ENCODE peak calls at places on chromosomes 11 and 22, in eight cellular contexts. Z, V, L, W, Y, R, T and J are unnamed samples.

GRCh38 chr11:107397357-107397756 is 60.3 kb downstream of the CWF19L2 start:
- DNase-seq in V (no peak), W (peak), Z (no peak), L (no peak), T (no peak), Y (no peak), R (no peak), J (no peak)

GRCh38 chr11:65821107-65821506 is 12.7 kb upstream of the SNX32 start:
- DNase-seq in T (no peak), R (no peak), Z (no peak), W (no peak), L (no peak), Y (no peak), V (no peak), J (no peak)

GRCh38 chr22:38081941-38082828 is 1.8 kb downstream of the SLC16A8 start:
- DNase-seq in R (no peak), Z (no peak), V (no peak), Y (no peak), T (no peak), W (no peak), L (no peak), J (no peak)

GRCh38 chr11:44528103-44528502 is 37.4 kb upstream of the CD82 start:
- DNase-seq in R (no peak), V (no peak), L (no peak), T (no peak), Z (peak), Y (no peak), W (no peak), J (no peak)

GRCh38 chr22:46931414-46931813 is 169.0 kb downstream of the TBC1D22A start:
- DNase-seq in L (no peak), V (no peak), Y (no peak), R (no peak), W (no peak), Z (peak), T (peak), J (no peak)

GRCh38 chr11:47524200-47524874 is 28.6 kb downstream of the CELF1 start:
- DNase-seq in R (no peak), W (peak), Z (no peak), Y (no peak), T (no peak), V (peak), L (peak), J (peak)

GRCh38 chr11:32113200-32113599 is 22.3 kb downstream of the RCN1 start:
- DNase-seq in R (no peak), T (peak), V (no peak), Y (no peak), L (no peak), W (no peak), Z (no peak), J (no peak)

GRCh38 chr11:129267716-129268115 is 75.6 kb upstream of the ARHGAP32 start:
- DNase-seq in Y (no peak), Z (no peak), W (no peak), R (no peak), T (no peak), V (no peak), L (no peak), J (no peak)

GRCh38 chr11:74321487-74322188 is 10.2 kb upstream of the P4HA3 start:
- DNase-seq in T (peak), W (no peak), R (no peak), Z (peak), L (no peak), Y (no peak), V (peak), J (peak)

GRCh38 chr11:93123351-93123898 is 74.4 kb downstream of the SLC36A4 start:
- DNase-seq in W (no peak), T (no peak), Z (peak), L (no peak), Y (no peak), R (no peak), V (no peak), J (no peak)

GRCh38 chr11:2300936-2301630 is 635 bp downstream of the C11orf21 start:
- DNase-seq in W (peak), Z (no peak), Y (no peak), T (no peak), V (no peak), L (no peak), R (peak), J (no peak)

GRCh38 chr11:108601150-108601549 is 7.6 kb upstream of the EXPH5 start:
- DNase-seq in T (no peak), W (no peak), V (no peak), Y (no peak), R (no peak), L (no peak), Z (peak), J (no peak)

GRCh38 chr11:35045219-35045819 is 93.7 kb upstream of the CD44 start:
- DNase-seq in R (peak), W (no peak), L (no peak), V (no peak), T (no peak), Z (no peak), Y (no peak), J (no peak)

GRCh38 chr11:518463-519202 is 11.6 kb upstream of the RNH1 start:
- DNase-seq in L (no peak), W (peak), T (peak), Y (peak), V (peak), R (peak), Z (peak), J (peak)

GRCh38 chr11:111019449-111019848 is 226.1 kb upstream of the POU2AF2 start:
- DNase-seq in V (no peak), L (no peak), R (no peak), Y (no peak), T (no peak), W (no peak), Z (no peak), J (no peak)

GRCh38 chr11:121802542-121802941 is 313.5 kb downstream of the BLID start:
- DNase-seq in V (no peak), R (no peak), T (no peak), Y (no peak), L (no peak), W (peak), Z (no peak), J (no peak)

GRCh38 chr11:75565221-75565814 is 3.3 kb downstream of the SERPINH1 start:
- DNase-seq in Y (no peak), V (peak), R (no peak), L (no peak), W (no peak), T (peak), Z (peak), J (no peak)

GRCh38 chr22:25706197-25706596 is 35.8 kb upstream of the MYO18B start:
- DNase-seq in Z (no peak), R (no peak), Y (no peak), T (no peak), L (no peak), W (no peak), V (no peak), J (no peak)

GRCh38 chr22:42289671-42290269 is 19.3 kb upstream of the TCF20 start:
- DNase-seq in Z (no peak), T (no peak), W (no peak), R (no peak), Y (no peak), L (no peak), V (no peak), J (peak)

GRCh38 chr11:95057959-95058358 is 8.7 kb downstream of the KDM4F start:
- DNase-seq in V (no peak), T (no peak), Y (no peak), Z (no peak), W (no peak), L (no peak), R (no peak), J (no peak)

GRCh38 chr11:5603326-5603725 is 6.9 kb downstream of the TRIM6 start:
- DNase-seq in T (no peak), V (no peak), Z (no peak), W (no peak), Y (no peak), R (no peak), L (no peak), J (peak)

GRCh38 chr11:114244995-114245394 is 51.2 kb upstream of the NNMT start:
- DNase-seq in T (no peak), L (no peak), Y (no peak), R (no peak), W (no peak), V (no peak), Z (no peak), J (no peak)

GRCh38 chr11:126945319-126945718 is 55.3 kb downstream of the KIRREL3 start:
- DNase-seq in V (no peak), T (no peak), W (no peak), R (no peak), Z (no peak), Y (no peak), L (no peak), J (no peak)

GRCh38 chr11:33703234-33703633 is 2.6 kb upstream of the C11orf91 start:
- DNase-seq in R (no peak), W (no peak), V (no peak), Y (no peak), Z (no peak), T (no peak), L (no peak), J (no peak)

GRCh38 chr11:2573240-2574042 is 126.4 kb downstream of the KCNQ1OT1 start:
- DNase-seq in Y (peak), V (no peak), L (no peak), Z (no peak), R (no peak), W (no peak), T (no peak), J (no peak)

GRCh38 chr22:44861245-44861644 is 108.9 kb downstream of the ARHGAP8 start:
- DNase-seq in W (no peak), T (no peak), L (no peak), Y (no peak), R (no peak), V (no peak), Z (no peak), J (no peak)

GRCh38 chr11:36257351-36257750 is 31.9 kb downstream of the COMMD9 start:
- DNase-seq in R (no peak), V (no peak), T (peak), Y (no peak), Z (no peak), W (no peak), L (no peak), J (no peak)

GRCh38 chr11:11501546-11502274 is 120.1 kb downstream of the GALNT18 start:
- DNase-seq in V (no peak), W (no peak), L (no peak), Z (no peak), R (no peak), T (no peak), Y (no peak), J (peak)